ENCODE peak calls at places on chromosomes 11 and 22, in six cellular contexts. One of them, this sample, is unnamed.
A peak's percentile ranks its signal among the peaks of the same experiment; 100 is the strongest.

GRCh38 chr11:78127408-78127807 is 12.0 kb downstream of the ALG8 start:
- DNase-seq in Peyer's patch: no peak
- DNase-seq in ovary: no peak
- DNase-seq in GM12878: no peak
- DNase-seq in IMR-90: no peak
- DNase-seq in endothelial cell of umbilical vein: no peak
- DNase-seq in this sample: no peak

GRCh38 chr11:84780689-84781293 is 846.4 kb downstream of the DLG2 start:
- DNase-seq in IMR-90: peak; percentile 15
- DNase-seq in Peyer's patch: no peak
- DNase-seq in ovary: no peak
- DNase-seq in endothelial cell of umbilical vein: no peak
- DNase-seq in GM12878: no peak
- DNase-seq in this sample: no peak

GRCh38 chr11:114159320-114159719 is 99.8 kb downstream of the ZBTB16 start:
- DNase-seq in IMR-90: no peak
- DNase-seq in ovary: no peak
- DNase-seq in Peyer's patch: no peak
- DNase-seq in endothelial cell of umbilical vein: peak; percentile 64
- DNase-seq in GM12878: no peak
- DNase-seq in this sample: no peak

GRCh38 chr11:1757861-1758610 is 5.7 kb downstream of the CTSD start:
- DNase-seq in Peyer's patch: peak; percentile 86
- DNase-seq in IMR-90: no peak
- DNase-seq in endothelial cell of umbilical vein: no peak
- DNase-seq in GM12878: no peak
- DNase-seq in ovary: no peak
- DNase-seq in this sample: no peak

GRCh38 chr22:19550382-19550781 is 26.2 kb upstream of the CLDN5 start:
- DNase-seq in IMR-90: no peak
- DNase-seq in Peyer's patch: peak; percentile 11
- DNase-seq in ovary: no peak
- DNase-seq in endothelial cell of umbilical vein: no peak
- DNase-seq in GM12878: no peak
- DNase-seq in this sample: no peak

GRCh38 chr11:29119691-29120328 is 897.0 kb downstream of the KCNA4 start:
- DNase-seq in GM12878: no peak
- DNase-seq in IMR-90: peak; percentile 99
- DNase-seq in ovary: no peak
- DNase-seq in endothelial cell of umbilical vein: peak; percentile 99
- DNase-seq in Peyer's patch: no peak
- DNase-seq in this sample: no peak

GRCh38 chr11:2577071-2578005 is 122.5 kb downstream of the KCNQ1OT1 start:
- DNase-seq in GM12878: no peak
- DNase-seq in endothelial cell of umbilical vein: no peak
- DNase-seq in IMR-90: no peak
- DNase-seq in Peyer's patch: peak; percentile 52
- DNase-seq in ovary: peak; percentile 14
- DNase-seq in this sample: peak; percentile 9

GRCh38 chr11:17473071-17473744 is 3.4 kb downstream of the ABCC8 start:
- DNase-seq in GM12878: no peak
- DNase-seq in ovary: no peak
- DNase-seq in IMR-90: peak; percentile 7
- DNase-seq in Peyer's patch: no peak
- DNase-seq in endothelial cell of umbilical vein: no peak
- DNase-seq in this sample: no peak

GRCh38 chr22:37790234-37790633 is 17.5 kb upstream of the GCAT start:
- DNase-seq in GM12878: no peak
- DNase-seq in endothelial cell of umbilical vein: no peak
- DNase-seq in Peyer's patch: no peak
- DNase-seq in IMR-90: no peak
- DNase-seq in ovary: no peak
- DNase-seq in this sample: no peak

GRCh38 chr11:117910941-117911630 is 18.1 kb downstream of the TMPRSS13 start:
- DNase-seq in ovary: no peak
- DNase-seq in IMR-90: no peak
- DNase-seq in GM12878: no peak
- DNase-seq in endothelial cell of umbilical vein: no peak
- DNase-seq in Peyer's patch: peak; percentile 23
- DNase-seq in this sample: no peak

GRCh38 chr11:88100161-88100560 is 75.1 kb downstream of the RAB38 start:
- DNase-seq in IMR-90: no peak
- DNase-seq in endothelial cell of umbilical vein: peak; percentile 2
- DNase-seq in GM12878: no peak
- DNase-seq in Peyer's patch: no peak
- DNase-seq in ovary: no peak
- DNase-seq in this sample: no peak

GRCh38 chr22:30423296-30423958 is 2.1 kb upstream of the MTFP1 start:
- DNase-seq in Peyer's patch: peak; percentile 70
- DNase-seq in ovary: no peak
- DNase-seq in GM12878: no peak
- DNase-seq in IMR-90: no peak
- DNase-seq in endothelial cell of umbilical vein: no peak
- DNase-seq in this sample: no peak

GRCh38 chr22:26590525-26590858 is 560 bp upstream of the TPST2 start:
- DNase-seq in endothelial cell of umbilical vein: no peak
- DNase-seq in ovary: no peak
- DNase-seq in GM12878: no peak
- DNase-seq in IMR-90: no peak
- DNase-seq in Peyer's patch: no peak
- DNase-seq in this sample: no peak

GRCh38 chr22:25368271-25368670 is 148.8 kb downstream of the CRYBB2 start:
- DNase-seq in Peyer's patch: peak; percentile 58
- DNase-seq in GM12878: no peak
- DNase-seq in endothelial cell of umbilical vein: no peak
- DNase-seq in IMR-90: peak; percentile 77
- DNase-seq in ovary: no peak
- DNase-seq in this sample: no peak

GRCh38 chr22:47390026-47390970 is 627.8 kb downstream of the TBC1D22A start:
- DNase-seq in Peyer's patch: no peak
- DNase-seq in GM12878: no peak
- DNase-seq in ovary: peak; percentile 28
- DNase-seq in endothelial cell of umbilical vein: no peak
- DNase-seq in IMR-90: no peak
- DNase-seq in this sample: no peak

GRCh38 chr11:8247312-8247711 is 16.4 kb downstream of the LMO1 start:
- DNase-seq in IMR-90: no peak
- DNase-seq in GM12878: no peak
- DNase-seq in ovary: no peak
- DNase-seq in Peyer's patch: peak; percentile 56
- DNase-seq in endothelial cell of umbilical vein: no peak
- DNase-seq in this sample: peak; percentile 54

GRCh38 chr11:129251067-129251466 is 58.9 kb upstream of the ARHGAP32 start:
- DNase-seq in ovary: no peak
- DNase-seq in Peyer's patch: no peak
- DNase-seq in GM12878: no peak
- DNase-seq in endothelial cell of umbilical vein: no peak
- DNase-seq in IMR-90: peak; percentile 56
- DNase-seq in this sample: no peak

GRCh38 chr11:16604784-16605439 is 133.5 kb upstream of the C11orf58 start:
- DNase-seq in GM12878: no peak
- DNase-seq in ovary: peak; percentile 39
- DNase-seq in Peyer's patch: peak; percentile 71
- DNase-seq in IMR-90: peak; percentile 35
- DNase-seq in endothelial cell of umbilical vein: peak; percentile 29
- DNase-seq in this sample: peak; percentile 41

GRCh38 chr22:20249797-20250354 is 18.2 kb downstream of the RTN4R start:
- DNase-seq in GM12878: no peak
- DNase-seq in endothelial cell of umbilical vein: peak; percentile 30
- DNase-seq in IMR-90: peak; percentile 39
- DNase-seq in ovary: peak; percentile 73
- DNase-seq in Peyer's patch: no peak
- DNase-seq in this sample: no peak

GRCh38 chr22:35868938-35869337 is 151.3 kb downstream of the APOL5 start:
- DNase-seq in IMR-90: peak; percentile 8
- DNase-seq in ovary: no peak
- DNase-seq in GM12878: no peak
- DNase-seq in endothelial cell of umbilical vein: no peak
- DNase-seq in Peyer's patch: no peak
- DNase-seq in this sample: no peak

GRCh38 chr11:69008774-69009440 is 4.1 kb downstream of the MRGPRF start:
- DNase-seq in GM12878: no peak
- DNase-seq in endothelial cell of umbilical vein: peak; percentile 51
- DNase-seq in IMR-90: peak; percentile 99
- DNase-seq in Peyer's patch: peak; percentile 85
- DNase-seq in ovary: peak; percentile 83
- DNase-seq in this sample: peak; percentile 59

GRCh38 chr11:312092-312816 is 1.6 kb upstream of the IFITM1 start:
- DNase-seq in IMR-90: no peak
- DNase-seq in GM12878: no peak
- DNase-seq in endothelial cell of umbilical vein: no peak
- DNase-seq in ovary: no peak
- DNase-seq in Peyer's patch: peak; percentile 61
- DNase-seq in this sample: no peak

GRCh38 chr11:22456993-22457748 is 119.0 kb downstream of the SLC17A6 start:
- DNase-seq in GM12878: no peak
- DNase-seq in Peyer's patch: no peak
- DNase-seq in IMR-90: no peak
- DNase-seq in ovary: no peak
- DNase-seq in endothelial cell of umbilical vein: no peak
- DNase-seq in this sample: no peak

DNA sequence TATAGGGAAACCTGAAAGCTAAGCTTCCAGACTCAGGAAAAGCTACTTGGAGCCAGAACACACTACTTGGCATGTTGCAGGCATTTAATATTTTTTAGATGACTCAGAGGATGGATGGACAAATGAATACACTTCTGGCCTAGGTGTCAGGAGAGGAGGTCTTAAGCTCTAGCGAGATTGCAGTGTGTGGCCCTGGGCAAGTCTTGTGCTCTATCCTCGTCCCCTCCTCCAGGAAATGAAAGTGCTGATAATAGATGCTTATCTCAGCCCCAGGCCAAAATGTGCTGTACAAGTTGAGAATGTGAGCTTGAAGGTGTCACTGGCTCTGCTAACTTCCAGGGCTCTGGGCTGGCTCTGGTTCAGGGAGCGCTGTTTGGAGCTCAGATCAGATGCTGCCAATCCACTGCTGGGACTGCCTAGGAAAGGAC is 136.3 kb downstream of the PKNOX2 start:
- DNase-seq in endothelial cell of umbilical vein: peak; percentile 80
- DNase-seq in GM12878: no peak
- DNase-seq in ovary: no peak
- DNase-seq in IMR-90: peak; percentile 79
- DNase-seq in Peyer's patch: no peak
- DNase-seq in this sample: peak; percentile 48
- TF ChIP-seq CTCF in endothelial cell of umbilical vein: no peak
- TF ChIP-seq CTCF in GM12878: no peak
- TF ChIP-seq CTCF in ovary: no peak
- TF ChIP-seq CTCF in IMR-90: no peak
- TF ChIP-seq CTCF in Peyer's patch: no peak
- TF ChIP-seq CTCF in this sample: no peak

DNA sequence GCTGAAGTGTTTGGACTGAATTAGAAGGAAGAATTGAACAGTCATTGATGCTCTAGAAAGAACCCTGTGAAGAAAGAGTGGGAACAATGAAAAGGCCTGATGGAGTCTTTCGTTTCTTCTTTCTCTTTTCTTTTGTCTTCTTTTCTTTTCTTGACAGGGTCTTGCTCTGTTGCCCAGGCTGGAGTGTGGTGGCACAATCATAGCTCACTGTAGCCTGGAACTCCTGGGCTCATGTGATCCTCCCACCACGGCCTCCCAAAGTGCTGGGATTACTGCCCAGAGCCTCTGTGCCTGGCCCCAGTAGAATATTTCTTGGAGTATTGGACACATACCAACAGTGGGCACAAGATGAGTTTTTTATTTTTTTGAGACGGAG is 1.1 kb downstream of the FEN1 start:
- DNase-seq in IMR-90: no peak
- DNase-seq in ovary: no peak
- DNase-seq in GM12878: no peak
- DNase-seq in endothelial cell of umbilical vein: no peak
- DNase-seq in Peyer's patch: no peak
- DNase-seq in this sample: no peak
- H3K36me3 ChIP-seq in IMR-90: peaks cover 24% of the 10 kb centered on the region
- H3K36me3 ChIP-seq in ovary: no peaks in the 10 kb centered on the region
- H3K36me3 ChIP-seq in GM12878: peaks cover 17% of the 10 kb centered on the region
- H3K36me3 ChIP-seq in endothelial cell of umbilical vein: peaks cover 4% of the 10 kb centered on the region
- H3K36me3 ChIP-seq in Peyer's patch: no peaks in the 10 kb centered on the region
- H3K36me3 ChIP-seq in this sample: peaks cover 25% of the 10 kb centered on the region

GRCh38 chr22:50309601-50309991 is 2.1 kb upstream of the PLXNB2 start:
- DNase-seq in ovary: no peak
- DNase-seq in endothelial cell of umbilical vein: no peak
- DNase-seq in IMR-90: no peak
- DNase-seq in Peyer's patch: no peak
- DNase-seq in GM12878: no peak
- DNase-seq in this sample: no peak

GRCh38 chr22:50306753-50307749 is at the start of gene PLXNB2:
- DNase-seq in endothelial cell of umbilical vein: peak; percentile 76
- DNase-seq in ovary: peak; percentile 87
- DNase-seq in GM12878: no peak
- DNase-seq in Peyer's patch: peak; percentile 87
- DNase-seq in IMR-90: peak; percentile 80
- DNase-seq in this sample: no peak

GRCh38 chr22:50307891-50308596 is 598 bp upstream of the PLXNB2 start:
- DNase-seq in endothelial cell of umbilical vein: no peak
- DNase-seq in IMR-90: no peak
- DNase-seq in Peyer's patch: no peak
- DNase-seq in GM12878: no peak
- DNase-seq in ovary: peak; percentile 72
- DNase-seq in this sample: no peak

GRCh38 chr22:50308986-50309600 is 1.6 kb upstream of the PLXNB2 start:
- DNase-seq in ovary: peak; percentile 59
- DNase-seq in IMR-90: no peak
- DNase-seq in Peyer's patch: no peak
- DNase-seq in GM12878: no peak
- DNase-seq in endothelial cell of umbilical vein: no peak
- DNase-seq in this sample: no peak

GRCh38 chr22:50308597-50308935 is 1.1 kb upstream of the PLXNB2 start:
- DNase-seq in GM12878: no peak
- DNase-seq in IMR-90: peak; percentile 40
- DNase-seq in Peyer's patch: peak; percentile 80
- DNase-seq in ovary: peak; percentile 78
- DNase-seq in endothelial cell of umbilical vein: no peak
- DNase-seq in this sample: peak; percentile 58
- TF ChIP-seq POLR2A in GM12878: no peak
- TF ChIP-seq POLR2A in IMR-90: no peak
- TF ChIP-seq POLR2A in Peyer's patch: peak; percentile 12
- TF ChIP-seq POLR2A in ovary: no peak
- TF ChIP-seq POLR2A in endothelial cell of umbilical vein: no peak
- TF ChIP-seq POLR2A in this sample: no peak

GRCh38 chr11:65086809-65087208 is 2.8 kb downstream of the ZFPL1 start:
- DNase-seq in IMR-90: no peak
- DNase-seq in endothelial cell of umbilical vein: no peak
- DNase-seq in Peyer's patch: no peak
- DNase-seq in ovary: no peak
- DNase-seq in GM12878: no peak
- DNase-seq in this sample: no peak

GRCh38 chr11:65087216-65087615 is 3.2 kb downstream of the ZFPL1 start:
- DNase-seq in IMR-90: no peak
- DNase-seq in GM12878: no peak
- DNase-seq in Peyer's patch: no peak
- DNase-seq in endothelial cell of umbilical vein: no peak
- DNase-seq in ovary: no peak
- DNase-seq in this sample: no peak

GRCh38 chr11:65090628-65091027 is 5.4 kb upstream of the VPS51 start:
- DNase-seq in ovary: no peak
- DNase-seq in Peyer's patch: no peak
- DNase-seq in GM12878: no peak
- DNase-seq in endothelial cell of umbilical vein: no peak
- DNase-seq in IMR-90: no peak
- DNase-seq in this sample: no peak

GRCh38 chr11:65087827-65088226 is 3.8 kb downstream of the ZFPL1 start:
- DNase-seq in ovary: no peak
- DNase-seq in GM12878: no peak
- DNase-seq in endothelial cell of umbilical vein: no peak
- DNase-seq in IMR-90: no peak
- DNase-seq in Peyer's patch: no peak
- DNase-seq in this sample: no peak

GRCh38 chr11:65089621-65090020 is 5.6 kb downstream of the ZFPL1 start:
- DNase-seq in GM12878: no peak
- DNase-seq in ovary: no peak
- DNase-seq in Peyer's patch: no peak
- DNase-seq in IMR-90: no peak
- DNase-seq in endothelial cell of umbilical vein: no peak
- DNase-seq in this sample: no peak
- TF ChIP-seq CTCF in GM12878: no peak
- TF ChIP-seq CTCF in ovary: no peak
- TF ChIP-seq CTCF in Peyer's patch: no peak
- TF ChIP-seq CTCF in IMR-90: no peak
- TF ChIP-seq CTCF in endothelial cell of umbilical vein: no peak
- TF ChIP-seq CTCF in this sample: no peak

This sample was measured in gastrocnemius medialis.